ENCODE peak calls at places on chromosomes 6 and 20, in nine cellular contexts. N is neural crest cell; I is T-cell; P is GM13977; J is AG08396; T is activated CD4-positive, alpha-beta T cell treated with anti-CD3 and anti-CD28 coated beads for 24 hours; E is choroid plexus epithelial cell; L is effector CD4-positive, alpha-beta T cell; G is esophagus muscularis mucosa. X is an unnamed sample.

GRCh38 chr20:25297141-25297905 is 49.4 kb downstream of the PYGB start:
- DNase-seq in E (peak; percentile 43), G (no peak), J (no peak), N (no peak), L (no peak), T (no peak), P (peak; percentile 82), I (no peak), X (no peak)

GRCh38 chr6:13813621-13814175 is 659 bp downstream of the MCUR1 start:
- DNase-seq in J (peak; percentile 85), T (peak; percentile 4), L (peak; percentile 4), N (peak; percentile 63), P (peak; percentile 82), E (peak; percentile 54), G (no peak), I (no peak), X (peak; percentile 90)

GRCh38 chr6:56938634-56939294 is 16.1 kb upstream of the BEND6 start:
- DNase-seq in G (no peak), J (peak; percentile 87), L (no peak), T (no peak), P (no peak), E (peak; percentile 89), I (no peak), N (no peak), X (peak; percentile 62)

GRCh38 chr20:52171025-52171424 is 20.6 kb downstream of the ZFP64 start:
- DNase-seq in G (no peak), E (no peak), I (no peak), J (no peak), N (no peak), P (no peak), T (no peak), L (no peak), X (no peak)

GRCh38 chr6:23533954-23534725 is 591.9 kb upstream of the NRSN1 start:
- DNase-seq in E (no peak), I (no peak), N (no peak), P (no peak), T (no peak), G (no peak), J (no peak), L (no peak), X (no peak)

GRCh38 chr20:43331911-43332310 is 125.8 kb upstream of the SRSF6 start:
- DNase-seq in T (no peak), G (no peak), N (no peak), P (no peak), J (no peak), L (no peak), I (no peak), E (no peak), X (no peak)

GRCh38 chr20:60046011-60046413 is 87.8 kb downstream of the CDH26 start:
- DNase-seq in J (no peak), G (no peak), E (peak; percentile 13), P (no peak), T (no peak), N (no peak), I (no peak), L (no peak), X (no peak)

GRCh38 chr6:152220785-152221184 is 413.3 kb downstream of the ESR1 start:
- DNase-seq in T (no peak), N (no peak), J (no peak), G (no peak), I (no peak), L (no peak), E (no peak), P (no peak), X (no peak)

GRCh38 chr6:36603222-36604089 is 9.3 kb downstream of the SRSF3 start:
- DNase-seq in T (no peak), P (no peak), G (no peak), L (no peak), E (no peak), I (no peak), J (no peak), N (no peak), X (no peak)

GRCh38 chr6:130965657-130966056 is 97.4 kb downstream of the EPB41L2 start:
- DNase-seq in P (no peak), E (peak; percentile 47), N (no peak), T (no peak), I (no peak), J (peak; percentile 42), G (no peak), L (no peak), X (no peak)

GRCh38 chr20:9422335-9422734 is 92.1 kb upstream of the LAMP5 start:
- DNase-seq in N (no peak), P (no peak), E (no peak), T (no peak), I (no peak), L (no peak), G (no peak), J (no peak), X (no peak)

GRCh38 chr20:2289475-2289874 is 6.3 kb upstream of the TGM3 start:
- DNase-seq in I (no peak), L (no peak), N (no peak), P (no peak), T (no peak), J (no peak), G (no peak), E (no peak), X (no peak)

GRCh38 chr6:141174932-141175331 is 957.8 kb upstream of the GJE1 start:
- DNase-seq in I (no peak), G (no peak), L (no peak), N (no peak), T (no peak), J (no peak), E (no peak), P (no peak), X (no peak)

GRCh38 chr20:15491564-15491963 is 1081.7 kb downstream of the KIF16B start:
- DNase-seq in P (no peak), G (no peak), T (no peak), L (no peak), J (no peak), I (no peak), N (no peak), E (no peak), X (peak; percentile 50)

GRCh38 chr6:26328265-26328844 is 36.6 kb upstream of the BTN3A2 start:
- DNase-seq in E (no peak), I (no peak), P (no peak), G (no peak), L (no peak), J (no peak), T (no peak), N (no peak), X (peak; percentile 76)

GRCh38 chr20:47878601-47879004 is 93.3 kb upstream of the SULF2 start:
- DNase-seq in N (no peak), I (no peak), T (no peak), E (no peak), G (no peak), J (no peak), L (no peak), P (no peak), X (no peak)

GRCh38 chr20:58623579-58624473 is 27.3 kb upstream of the STX16 start:
- DNase-seq in J (peak; percentile 95), E (peak; percentile 97), P (no peak), N (peak; percentile 23), L (no peak), T (no peak), G (no peak), I (no peak), X (peak; percentile 68)